ENCODE peak calls at places on chromosome 7, in four cellular contexts. S is NCI-H2029, G is iPS-NIHi11, U is AG10803. X is an unnamed sample.

GRCh38 chr7:46738713-46739220 is 817.7 kb upstream of the IGFBP3 start:
- DNase-seq in U (no peak), S (no peak), G (no peak), X (no peak)

GRCh38 chr7:4642468-4643203 is 39.5 kb upstream of the FOXK1 start:
- DNase-seq in U (no peak), G (no peak), S (no peak), X (no peak)

GRCh38 chr7:64639267-64640001 is 26.5 kb upstream of the ZNF107 start:
- DNase-seq in G (no peak), S (no peak), U (no peak), X (no peak)

GRCh38 chr7:77383333-77383740 is 32.8 kb downstream of the GSAP start:
- DNase-seq in U (peak), S (no peak), G (no peak), X (no peak)

GRCh38 chr7:4166340-4166739 is 515.8 kb upstream of the FOXK1 start:
- DNase-seq in U (no peak), G (no peak), S (no peak), X (no peak)

GRCh38 chr7:118734541-118734940 is 510.0 kb downstream of the ANKRD7 start:
- DNase-seq in G (peak), U (no peak), S (no peak), X (no peak)

GRCh38 chr7:380724-381210 is 90.8 kb downstream of the FOXL3 start:
- DNase-seq in U (no peak), S (no peak), G (peak), X (no peak)

GRCh38 chr7:82442492-82443043 is 1.0 kb downstream of the CACNA2D1 start:
- DNase-seq in G (peak), S (peak), U (no peak), X (peak)

GRCh38 chr7:921071-921461 is 33.4 kb downstream of the ADAP1 start:
- DNase-seq in G (no peak), U (no peak), S (no peak), X (no peak)

GRCh38 chr7:33423646-33424020 is 294.3 kb downstream of the BBS9 start:
- DNase-seq in U (no peak), S (no peak), G (peak), X (no peak)

GRCh38 chr7:98571986-98572385 is 45.1 kb upstream of the NPTX2 start:
- DNase-seq in U (no peak), S (no peak), G (no peak), X (no peak)

GRCh38 chr7:8295638-8296361 is 33.8 kb upstream of the ICA1 start:
- DNase-seq in G (peak), S (peak), U (peak), X (peak)

GRCh38 chr7:16774294-16774693 is 20.7 kb downstream of the TSPAN13 start:
- DNase-seq in S (no peak), G (no peak), U (no peak), X (no peak)

GRCh38 chr7:2632717-2633537 is 1.1 kb downstream of the TTYH3 start:
- DNase-seq in S (no peak), G (no peak), U (peak), X (peak)

GRCh38 chr7:71770269-71770907 is 638.4 kb downstream of the GALNT17 start:
- DNase-seq in U (no peak), S (peak), G (no peak), X (no peak)

GRCh38 chr7:51222916-51223315 is 93.7 kb downstream of the COBL start:
- DNase-seq in G (no peak), S (no peak), U (no peak), X (no peak)

GRCh38 chr7:38222481-38223096 is 44.5 kb downstream of the STARD3NL start:
- DNase-seq in U (peak), G (peak), S (peak), X (peak)

GRCh38 chr7:2499719-2500430 is 19.7 kb upstream of the LFNG start:
- DNase-seq in U (no peak), S (no peak), G (peak), X (no peak)

GRCh38 chr7:131522325-131522920 is 34.0 kb downstream of the PODXL start:
- DNase-seq in G (no peak), U (peak), S (peak), X (no peak)